ENCODE peak calls at places on chromosome 19, in four cellular contexts. E is tibial nerve, I is psoas muscle, V is colonic mucosa. M is an unnamed sample.
A peak's percentile ranks its signal among the peaks of the same experiment; 100 is the strongest.

GRCh38 chr19:11019824-11020223 is 59.0 kb downstream of the SMARCA4 start:
- DNase-seq in I (peak; percentile 40), E (no peak), V (no peak), M (no peak)

GRCh38 chr19:17797397-17798201 is 2.7 kb downstream of the B3GNT3 start:
- DNase-seq in E (no peak), I (no peak), V (peak; percentile 92), M (no peak)

GRCh38 chr19:2207991-2208860 is 27.9 kb downstream of the PLEKHJ1 start:
- DNase-seq in I (peak; percentile 75), E (peak; percentile 65), V (peak; percentile 73), M (no peak)

GRCh38 chr19:17933414-17934129 is 757 bp downstream of the CCDC124 start:
- DNase-seq in E (no peak), I (no peak), V (no peak), M (no peak)

GRCh38 chr19:13835791-13836723 is 40.8 kb downstream of the ZSWIM4 start:
- DNase-seq in E (no peak), I (peak; percentile 65), V (peak; percentile 29), M (no peak)

GRCh38 chr19:18049390-18049789 is 37.3 kb downstream of the IL12RB1 start:
- DNase-seq in I (peak; percentile 92), V (peak; percentile 82), E (peak; percentile 55), M (no peak)

GRCh38 chr19:21491161-21491560 is 14.2 kb upstream of the ZNF429 start:
- DNase-seq in I (no peak), V (no peak), E (no peak), M (no peak)

GRCh38 chr19:39236527-39236926 is 8.3 kb downstream of the IFNL3 start:
- DNase-seq in V (no peak), I (no peak), E (no peak), M (no peak)

GRCh38 chr19:6489278-6490061 is 7.9 kb upstream of the DENND1C start:
- DNase-seq in V (no peak), I (no peak), E (no peak), M (no peak)

GRCh38 chr19:21750586-21751128 is 16.7 kb downstream of the ZNF100 start:
- DNase-seq in V (no peak), E (no peak), I (no peak), M (no peak)

GRCh38 chr19:45528744-45529453 is 21.6 kb downstream of the VASP start:
- DNase-seq in I (no peak), E (no peak), V (peak; percentile 84), M (no peak)

GRCh38 chr19:13234518-13234917 is 84.3 kb downstream of the IER2 start:
- DNase-seq in I (peak; percentile 29), V (peak; percentile 83), E (peak; percentile 8), M (peak; percentile 45)

GRCh38 chr19:38650911-38651584 is 3.6 kb downstream of the ACTN4 start:
- DNase-seq in I (no peak), E (peak; percentile 61), V (no peak), M (no peak)

GRCh38 chr19:45747513-45747912 is 14.3 kb downstream of the MEIOSIN start:
- DNase-seq in I (no peak), E (no peak), V (no peak), M (no peak)

GRCh38 chr19:32674153-32674958 is 624 bp downstream of the ANKRD27 start:
- DNase-seq in I (no peak), V (no peak), E (no peak), M (no peak)

GRCh38 chr19:38346837-38347236 is 11.2 kb downstream of the CATSPERG start:
- DNase-seq in V (no peak), I (no peak), E (no peak), M (no peak)

GRCh38 chr19:40191836-40192646 is 815 bp downstream of the MAP3K10 start:
- DNase-seq in V (peak; percentile 23), E (no peak), I (peak; percentile 35), M (no peak)

GRCh38 chr19:11031421-11032070 is 57.7 kb upstream of the LDLR start:
- DNase-seq in E (no peak), I (no peak), V (no peak), M (no peak)

GRCh38 chr19:33469171-33470039 is 52.2 kb downstream of the PEPD start:
- DNase-seq in V (no peak), E (no peak), I (no peak), M (no peak)

GRCh38 chr19:5147074-5147970 is 178.4 kb downstream of the KDM4B start:
- DNase-seq in I (no peak), E (no peak), V (no peak), M (no peak)

GRCh38 chr19:42204684-42205083 is 12.8 kb downstream of the DEDD2 start:
- DNase-seq in V (no peak), I (no peak), E (no peak), M (no peak)

GRCh38 chr19:39768811-39769210 is 9.8 kb upstream of the LEUTX start:
- DNase-seq in I (no peak), E (no peak), V (no peak), M (no peak)

GRCh38 chr19:18731562-18732008 is 48.1 kb downstream of the CRTC1 start:
- DNase-seq in V (no peak), E (no peak), I (no peak), M (no peak)

GRCh38 chr19:3403489-3404323 is 37.3 kb downstream of the NFIC start:
- DNase-seq in E (peak; percentile 81), V (peak; percentile 65), I (peak; percentile 93), M (no peak)

GRCh38 chr19:18441804-18442788 is 4.2 kb upstream of the ISYNA1 start:
- DNase-seq in I (no peak), V (no peak), E (no peak), M (no peak)

GRCh38 chr19:41563847-41564514 is 12.0 kb upstream of the CEACAM21 start:
- DNase-seq in E (no peak), I (no peak), V (no peak), M (no peak)

GRCh38 chr19:47057328-47057727 is 8.9 kb upstream of the TMEM160 start:
- DNase-seq in I (no peak), V (no peak), E (no peak), M (no peak)

DNA sequence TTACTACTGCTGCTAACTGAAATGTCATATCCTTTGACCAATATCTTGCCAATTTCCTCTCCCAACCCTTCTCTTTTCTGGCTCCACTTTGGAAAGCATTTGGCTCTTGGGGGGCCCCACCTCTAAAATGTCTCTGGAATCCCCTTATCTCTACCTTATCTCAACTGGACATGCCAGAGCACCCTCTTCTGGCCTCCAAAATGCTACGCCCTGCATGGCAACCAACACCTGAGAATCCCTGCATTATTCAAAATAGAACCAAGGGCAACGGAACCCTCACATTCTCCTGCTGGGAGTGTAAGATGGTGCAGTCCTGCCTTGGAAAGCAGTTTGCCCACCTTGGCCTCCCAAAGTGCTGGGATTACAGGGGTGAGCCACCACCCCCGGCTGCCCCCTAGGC is 35.3 kb downstream of the CERS4 start:
- DNase-seq in I (no peak), V (no peak), E (no peak), M (no peak)
- TF ChIP-seq CTCF in I (no peak), V (no peak), E (no peak), M (no peak)

DNA sequence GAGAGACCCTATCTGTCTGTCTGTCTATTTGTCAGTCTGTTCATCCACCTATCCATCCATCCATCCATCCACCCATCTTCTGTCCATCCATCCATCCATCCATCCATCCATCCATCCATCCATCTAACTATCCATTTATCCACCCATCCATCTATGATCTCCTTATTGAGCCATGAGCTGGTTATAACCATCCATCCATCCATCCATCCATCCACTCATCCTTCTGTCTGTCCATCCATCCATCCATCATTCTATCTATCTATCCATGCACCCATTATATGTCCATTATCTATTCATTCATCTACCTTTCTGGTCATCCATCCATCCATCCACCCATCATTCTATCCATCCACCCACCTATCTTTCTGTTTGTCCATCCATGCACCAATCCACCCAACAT is 44.6 kb downstream of the NWD1 start:
- DNase-seq in E (no peak), V (no peak), I (no peak), M (no peak)
- TF ChIP-seq CTCF in E (no peak), V (no peak), I (no peak), M (no peak)

DNA sequence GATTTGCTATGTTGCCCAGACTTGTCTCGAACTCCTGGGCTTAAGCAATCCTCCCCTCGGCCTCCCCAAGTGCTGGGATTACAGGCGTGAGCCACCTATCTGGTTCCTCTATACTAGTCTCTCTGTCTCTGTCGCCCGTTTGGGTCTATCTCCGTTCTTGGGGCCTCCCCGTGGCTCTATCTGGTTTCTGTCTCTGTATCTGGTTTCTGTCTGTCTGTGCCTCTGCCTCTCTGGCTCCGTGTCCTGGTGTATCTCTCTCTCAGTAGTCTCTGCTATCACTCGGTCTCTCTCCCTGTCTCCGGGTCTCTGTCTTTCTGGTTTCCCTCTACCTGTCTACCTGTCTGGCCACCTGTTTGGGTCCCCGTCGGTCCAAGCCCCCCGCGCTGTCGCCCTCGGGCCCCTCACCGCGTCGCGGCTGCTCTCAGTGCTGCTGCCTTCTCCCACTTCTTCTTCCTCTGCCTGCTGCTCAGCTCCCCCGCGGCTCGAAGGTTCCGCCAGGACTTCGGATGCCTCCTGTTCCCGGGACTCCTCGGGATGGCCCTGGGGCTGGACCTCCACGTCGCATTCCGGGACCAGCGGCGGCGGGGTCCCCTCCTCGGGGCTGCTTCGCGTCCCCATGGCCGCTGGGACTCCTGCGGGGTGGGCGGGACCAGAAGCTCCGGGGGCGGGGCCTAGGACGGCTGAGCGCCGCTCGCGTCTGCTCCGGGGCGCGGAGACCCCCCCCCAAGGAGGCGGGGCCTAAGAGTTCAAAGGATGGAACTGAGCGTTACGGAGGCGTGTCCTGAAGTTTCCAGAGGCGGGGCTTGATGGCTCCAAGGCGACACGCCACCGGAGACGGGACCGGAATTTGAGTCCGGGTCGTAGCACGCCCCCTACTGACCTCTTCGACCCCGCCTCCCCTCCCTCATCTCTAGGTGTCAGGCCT is 783 bp downstream of the PHLDB3 start:
- DNase-seq in I (peak; percentile 97), V (peak; percentile 99), E (peak; percentile 98), M (peak; percentile 97)
- TF ChIP-seq CTCF in I (no peak), V (peak; percentile 18), E (no peak), M (no peak)

DNA sequence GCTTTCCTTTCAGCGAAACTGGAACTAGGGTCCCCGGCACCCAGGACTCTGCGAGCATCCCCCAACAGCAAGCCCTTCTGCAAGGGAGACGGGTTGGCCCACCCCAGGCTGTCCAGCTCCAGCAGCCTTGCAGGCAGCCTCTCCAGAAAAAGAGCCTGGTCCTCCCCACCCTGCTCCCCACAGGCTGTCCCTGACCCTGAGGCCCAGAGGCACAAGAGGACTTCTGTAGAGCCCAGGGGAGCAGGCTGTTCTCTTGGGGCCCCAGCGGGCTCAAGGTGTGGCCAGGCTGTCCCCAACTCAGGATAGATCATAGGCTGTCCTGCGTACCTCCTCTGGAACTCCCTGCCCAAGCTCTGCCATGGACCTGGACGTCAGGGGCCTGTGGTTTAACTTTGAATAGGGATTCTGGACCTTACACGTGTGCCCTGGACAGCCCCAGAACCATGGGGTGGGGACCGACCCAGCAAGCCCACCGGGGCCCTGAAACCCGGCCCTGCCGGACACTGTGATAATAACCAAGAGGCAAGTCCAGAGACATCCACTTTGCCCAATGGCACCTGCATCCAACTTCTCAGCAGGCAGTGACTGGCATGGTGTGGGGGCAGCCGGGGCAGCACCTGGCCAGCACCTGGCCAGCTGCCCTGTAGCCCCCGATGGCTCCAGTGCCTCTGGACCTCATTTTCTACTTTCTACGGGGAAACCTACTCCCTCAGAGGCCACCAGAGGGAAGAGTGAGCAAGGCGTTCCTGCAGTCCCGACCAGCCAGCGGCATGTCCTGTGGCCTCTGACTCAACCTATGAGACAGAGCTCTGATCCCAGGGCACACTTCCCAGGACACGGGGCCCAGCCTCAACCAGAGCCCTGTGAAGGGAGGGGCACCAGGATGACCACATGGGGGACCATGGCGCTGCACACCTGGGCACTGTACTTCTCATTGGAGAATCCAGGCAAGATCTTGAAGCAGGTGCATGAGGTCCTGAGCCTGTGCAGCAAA is 50.9 kb upstream of the TPM4 start:
- DNase-seq in E (no peak), V (no peak), I (no peak), M (no peak)
- TF ChIP-seq CTCF in E (no peak), V (peak; percentile 23), I (no peak), M (no peak)

GRCh38 chr19:36051236-36051635 is 2.8 kb downstream of the THAP8 start:
- DNase-seq in E (no peak), V (no peak), I (no peak), M (no peak)
- TF ChIP-seq CTCF in E (no peak), V (no peak), I (no peak), M (no peak)

M was measured in mesothelial cell of epicardium.